ENCODE peak calls at places on chromosomes 11 and 22, in ten cellular contexts. One of them, this sample, is unnamed.

GRCh38 chr11:69085490-69086095 is 36.9 kb downstream of the TPCN2 start:
- DNase-seq in CD8-positive, alpha-beta T cell: no peak
- DNase-seq in Caco-2: no peak
- DNase-seq in BE2C: no peak
- DNase-seq in coronary artery: no peak
- DNase-seq in GM06990: no peak
- DNase-seq in suprapubic skin: no peak
- DNase-seq in A549: no peak
- DNase-seq in brain microvascular endothelial cell: no peak
- DNase-seq in heart left ventricle: no peak
- DNase-seq in this sample: no peak

GRCh38 chr11:74756571-74756970 is 7.9 kb downstream of the RNF169 start:
- DNase-seq in CD8-positive, alpha-beta T cell: no peak
- DNase-seq in Caco-2: no peak
- DNase-seq in BE2C: no peak
- DNase-seq in coronary artery: no peak
- DNase-seq in GM06990: no peak
- DNase-seq in suprapubic skin: no peak
- DNase-seq in A549: no peak
- DNase-seq in brain microvascular endothelial cell: no peak
- DNase-seq in heart left ventricle: no peak
- DNase-seq in this sample: no peak

GRCh38 chr22:42865536-42865935 is 8.5 kb upstream of the ARFGAP3 start:
- DNase-seq in CD8-positive, alpha-beta T cell: no peak
- DNase-seq in Caco-2: no peak
- DNase-seq in BE2C: no peak
- DNase-seq in coronary artery: no peak
- DNase-seq in GM06990: no peak
- DNase-seq in suprapubic skin: no peak
- DNase-seq in A549: no peak
- DNase-seq in brain microvascular endothelial cell: no peak
- DNase-seq in heart left ventricle: no peak
- DNase-seq in this sample: no peak

GRCh38 chr11:65857500-65858353 is at the start of gene CFL1:
- DNase-seq in CD8-positive, alpha-beta T cell: peak
- DNase-seq in Caco-2: peak
- DNase-seq in BE2C: peak
- DNase-seq in coronary artery: peak
- DNase-seq in GM06990: peak
- DNase-seq in suprapubic skin: peak
- DNase-seq in A549: peak
- DNase-seq in brain microvascular endothelial cell: peak
- DNase-seq in heart left ventricle: peak
- DNase-seq in this sample: peak

GRCh38 chr11:83724704-83725114 is 438.5 kb upstream of the CCDC90B start:
- DNase-seq in CD8-positive, alpha-beta T cell: no peak
- DNase-seq in Caco-2: peak
- DNase-seq in BE2C: peak
- DNase-seq in coronary artery: no peak
- DNase-seq in GM06990: no peak
- DNase-seq in suprapubic skin: no peak
- DNase-seq in A549: peak
- DNase-seq in brain microvascular endothelial cell: no peak
- DNase-seq in heart left ventricle: no peak
- DNase-seq in this sample: no peak

GRCh38 chr11:32902089-32902665 is 9.6 kb downstream of the QSER1 start:
- DNase-seq in CD8-positive, alpha-beta T cell: no peak
- DNase-seq in Caco-2: no peak
- DNase-seq in BE2C: no peak
- DNase-seq in coronary artery: no peak
- DNase-seq in GM06990: no peak
- DNase-seq in suprapubic skin: no peak
- DNase-seq in A549: no peak
- DNase-seq in brain microvascular endothelial cell: no peak
- DNase-seq in heart left ventricle: no peak
- DNase-seq in this sample: no peak

GRCh38 chr22:49269371-49269770 is 558.3 kb downstream of the BRD1 start:
- DNase-seq in CD8-positive, alpha-beta T cell: no peak
- DNase-seq in Caco-2: no peak
- DNase-seq in BE2C: no peak
- DNase-seq in coronary artery: no peak
- DNase-seq in GM06990: no peak
- DNase-seq in suprapubic skin: no peak
- DNase-seq in A549: no peak
- DNase-seq in brain microvascular endothelial cell: no peak
- DNase-seq in heart left ventricle: no peak
- DNase-seq in this sample: no peak

GRCh38 chr22:41687901-41688364 is 734 bp downstream of the SNU13 start:
- DNase-seq in CD8-positive, alpha-beta T cell: no peak
- DNase-seq in Caco-2: no peak
- DNase-seq in BE2C: peak
- DNase-seq in coronary artery: no peak
- DNase-seq in GM06990: no peak
- DNase-seq in suprapubic skin: no peak
- DNase-seq in A549: peak
- DNase-seq in brain microvascular endothelial cell: no peak
- DNase-seq in heart left ventricle: no peak
- DNase-seq in this sample: no peak

DNA sequence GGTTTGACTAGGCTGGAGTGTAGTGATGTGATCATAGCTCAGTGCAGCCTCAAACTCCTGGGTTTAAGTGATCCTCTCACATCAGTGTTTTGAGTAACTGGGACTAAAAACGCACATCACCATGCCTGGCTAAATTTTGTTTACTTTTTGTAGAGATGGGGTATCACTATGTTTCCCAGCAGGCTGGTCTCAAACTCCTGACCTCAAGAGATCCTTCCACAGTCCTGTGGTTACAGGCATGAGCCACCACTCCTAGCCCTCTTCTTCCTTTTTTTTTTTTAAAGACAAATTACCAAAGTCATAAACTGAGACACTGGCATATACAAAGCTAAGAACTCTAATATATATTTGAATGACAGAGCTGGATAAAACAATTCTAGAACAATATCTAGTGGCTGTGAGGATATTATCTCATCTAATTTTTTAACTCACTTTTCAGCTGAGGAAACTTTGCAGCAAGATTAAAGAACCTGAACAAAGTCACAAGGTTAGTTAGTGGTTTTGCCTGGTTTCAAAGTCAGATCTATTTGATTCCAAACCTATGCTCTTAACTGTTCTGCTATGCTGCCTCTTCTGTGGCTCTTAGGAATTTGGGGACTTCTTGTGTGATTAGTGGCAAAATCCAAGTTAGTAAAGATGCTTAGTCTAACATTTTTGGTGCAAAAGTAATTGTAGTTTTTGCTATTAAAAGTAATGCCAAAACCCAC is 95.3 kb upstream of the RAG2 start:
- DNase-seq in CD8-positive, alpha-beta T cell: no peak
- DNase-seq in Caco-2: no peak
- DNase-seq in BE2C: no peak
- DNase-seq in coronary artery: no peak
- DNase-seq in GM06990: no peak
- DNase-seq in suprapubic skin: no peak
- DNase-seq in A549: no peak
- DNase-seq in brain microvascular endothelial cell: no peak
- DNase-seq in heart left ventricle: no peak
- DNase-seq in this sample: no peak
- TF ChIP-seq CTCF in CD8-positive, alpha-beta T cell: no peak
- TF ChIP-seq CTCF in Caco-2: no peak
- TF ChIP-seq CTCF in BE2C: no peak
- TF ChIP-seq CTCF in coronary artery: no peak
- TF ChIP-seq CTCF in GM06990: no peak
- TF ChIP-seq CTCF in suprapubic skin: no peak
- TF ChIP-seq CTCF in A549: no peak
- TF ChIP-seq CTCF in brain microvascular endothelial cell: no peak
- TF ChIP-seq CTCF in heart left ventricle: no peak
- TF ChIP-seq CTCF in this sample: no peak

GRCh38 chr22:39556970-39557811 is 13.4 kb upstream of the CACNA1I start:
- DNase-seq in CD8-positive, alpha-beta T cell: peak
- DNase-seq in Caco-2: no peak
- DNase-seq in BE2C: peak
- DNase-seq in coronary artery: no peak
- DNase-seq in GM06990: no peak
- DNase-seq in suprapubic skin: no peak
- DNase-seq in A549: peak
- DNase-seq in brain microvascular endothelial cell: no peak
- DNase-seq in heart left ventricle: no peak
- DNase-seq in this sample: no peak

GRCh38 chr22:39560127-39560526 is 10.4 kb upstream of the CACNA1I start:
- DNase-seq in CD8-positive, alpha-beta T cell: no peak
- DNase-seq in Caco-2: no peak
- DNase-seq in BE2C: no peak
- DNase-seq in coronary artery: no peak
- DNase-seq in GM06990: no peak
- DNase-seq in suprapubic skin: no peak
- DNase-seq in A549: no peak
- DNase-seq in brain microvascular endothelial cell: no peak
- DNase-seq in heart left ventricle: no peak
- DNase-seq in this sample: no peak

GRCh38 chr22:39558254-39558727 is 12.3 kb upstream of the CACNA1I start:
- DNase-seq in CD8-positive, alpha-beta T cell: no peak
- DNase-seq in Caco-2: no peak
- DNase-seq in BE2C: no peak
- DNase-seq in coronary artery: no peak
- DNase-seq in GM06990: no peak
- DNase-seq in suprapubic skin: no peak
- DNase-seq in A549: no peak
- DNase-seq in brain microvascular endothelial cell: no peak
- DNase-seq in heart left ventricle: no peak
- DNase-seq in this sample: no peak

GRCh38 chr22:39558950-39559349 is 11.6 kb upstream of the CACNA1I start:
- DNase-seq in CD8-positive, alpha-beta T cell: no peak
- DNase-seq in Caco-2: no peak
- DNase-seq in BE2C: no peak
- DNase-seq in coronary artery: no peak
- DNase-seq in GM06990: no peak
- DNase-seq in suprapubic skin: no peak
- DNase-seq in A549: no peak
- DNase-seq in brain microvascular endothelial cell: no peak
- DNase-seq in heart left ventricle: no peak
- DNase-seq in this sample: no peak

GRCh38 chr22:39559456-39560105 is 11.0 kb upstream of the CACNA1I start:
- DNase-seq in CD8-positive, alpha-beta T cell: no peak
- DNase-seq in Caco-2: no peak
- DNase-seq in BE2C: peak
- DNase-seq in coronary artery: no peak
- DNase-seq in GM06990: no peak
- DNase-seq in suprapubic skin: no peak
- DNase-seq in A549: no peak
- DNase-seq in brain microvascular endothelial cell: no peak
- DNase-seq in heart left ventricle: no peak
- DNase-seq in this sample: peak
- TF ChIP-seq CTCF in CD8-positive, alpha-beta T cell: no peak
- TF ChIP-seq CTCF in Caco-2: peak
- TF ChIP-seq CTCF in BE2C: peak
- TF ChIP-seq CTCF in coronary artery: no peak
- TF ChIP-seq CTCF in GM06990: peak
- TF ChIP-seq CTCF in suprapubic skin: no peak
- TF ChIP-seq CTCF in A549: peak
- TF ChIP-seq CTCF in brain microvascular endothelial cell: peak
- TF ChIP-seq CTCF in heart left ventricle: peak
- TF ChIP-seq CTCF in this sample: peak

GRCh38 chr11:117950999-117951961 is 22.1 kb upstream of the TMPRSS13 start:
- DNase-seq in CD8-positive, alpha-beta T cell: no peak
- DNase-seq in Caco-2: no peak
- DNase-seq in BE2C: no peak
- DNase-seq in coronary artery: no peak
- DNase-seq in GM06990: no peak
- DNase-seq in suprapubic skin: no peak
- DNase-seq in A549: no peak
- DNase-seq in brain microvascular endothelial cell: no peak
- DNase-seq in heart left ventricle: no peak
- DNase-seq in this sample: peak

GRCh38 chr11:117953029-117953671 is 23.9 kb upstream of the TMPRSS13 start:
- DNase-seq in CD8-positive, alpha-beta T cell: no peak
- DNase-seq in Caco-2: no peak
- DNase-seq in BE2C: no peak
- DNase-seq in coronary artery: no peak
- DNase-seq in GM06990: no peak
- DNase-seq in suprapubic skin: no peak
- DNase-seq in A549: no peak
- DNase-seq in brain microvascular endothelial cell: no peak
- DNase-seq in heart left ventricle: no peak
- DNase-seq in this sample: no peak

GRCh38 chr11:117946842-117947526 is 17.8 kb upstream of the TMPRSS13 start:
- DNase-seq in CD8-positive, alpha-beta T cell: peak
- DNase-seq in Caco-2: peak
- DNase-seq in BE2C: peak
- DNase-seq in coronary artery: peak
- DNase-seq in GM06990: peak
- DNase-seq in suprapubic skin: peak
- DNase-seq in A549: peak
- DNase-seq in brain microvascular endothelial cell: peak
- DNase-seq in heart left ventricle: peak
- DNase-seq in this sample: peak

GRCh38 chr11:117949062-117949461 is 19.9 kb upstream of the TMPRSS13 start:
- DNase-seq in CD8-positive, alpha-beta T cell: no peak
- DNase-seq in Caco-2: no peak
- DNase-seq in BE2C: no peak
- DNase-seq in coronary artery: no peak
- DNase-seq in GM06990: no peak
- DNase-seq in suprapubic skin: no peak
- DNase-seq in A549: no peak
- DNase-seq in brain microvascular endothelial cell: no peak
- DNase-seq in heart left ventricle: no peak
- DNase-seq in this sample: no peak

GRCh38 chr11:117950320-117950719 is 21.1 kb upstream of the TMPRSS13 start:
- DNase-seq in CD8-positive, alpha-beta T cell: peak
- DNase-seq in Caco-2: no peak
- DNase-seq in BE2C: no peak
- DNase-seq in coronary artery: no peak
- DNase-seq in GM06990: no peak
- DNase-seq in suprapubic skin: no peak
- DNase-seq in A549: no peak
- DNase-seq in brain microvascular endothelial cell: no peak
- DNase-seq in heart left ventricle: no peak
- DNase-seq in this sample: peak
- TF ChIP-seq CTCF in CD8-positive, alpha-beta T cell: peak
- TF ChIP-seq CTCF in Caco-2: peak
- TF ChIP-seq CTCF in BE2C: peak
- TF ChIP-seq CTCF in coronary artery: no peak
- TF ChIP-seq CTCF in GM06990: peak
- TF ChIP-seq CTCF in suprapubic skin: no peak
- TF ChIP-seq CTCF in A549: no peak
- TF ChIP-seq CTCF in brain microvascular endothelial cell: peak
- TF ChIP-seq CTCF in heart left ventricle: no peak
- TF ChIP-seq CTCF in this sample: peak

GRCh38 chr11:34072041-34072440 is 20.5 kb downstream of the CAPRIN1 start:
- DNase-seq in CD8-positive, alpha-beta T cell: no peak
- DNase-seq in Caco-2: no peak
- DNase-seq in BE2C: no peak
- DNase-seq in coronary artery: no peak
- DNase-seq in GM06990: no peak
- DNase-seq in suprapubic skin: no peak
- DNase-seq in A549: no peak
- DNase-seq in brain microvascular endothelial cell: no peak
- DNase-seq in heart left ventricle: no peak
- DNase-seq in this sample: no peak

GRCh38 chr11:34074391-34074790 is 22.9 kb downstream of the CAPRIN1 start:
- DNase-seq in CD8-positive, alpha-beta T cell: no peak
- DNase-seq in Caco-2: no peak
- DNase-seq in BE2C: no peak
- DNase-seq in coronary artery: no peak
- DNase-seq in GM06990: no peak
- DNase-seq in suprapubic skin: no peak
- DNase-seq in A549: no peak
- DNase-seq in brain microvascular endothelial cell: no peak
- DNase-seq in heart left ventricle: no peak
- DNase-seq in this sample: no peak

GRCh38 chr11:34068098-34068497 is 16.6 kb downstream of the CAPRIN1 start:
- DNase-seq in CD8-positive, alpha-beta T cell: no peak
- DNase-seq in Caco-2: no peak
- DNase-seq in BE2C: no peak
- DNase-seq in coronary artery: no peak
- DNase-seq in GM06990: no peak
- DNase-seq in suprapubic skin: no peak
- DNase-seq in A549: no peak
- DNase-seq in brain microvascular endothelial cell: peak
- DNase-seq in heart left ventricle: no peak
- DNase-seq in this sample: no peak

GRCh38 chr11:34075178-34075820 is 23.8 kb downstream of the CAPRIN1 start:
- DNase-seq in CD8-positive, alpha-beta T cell: no peak
- DNase-seq in Caco-2: no peak
- DNase-seq in BE2C: no peak
- DNase-seq in coronary artery: no peak
- DNase-seq in GM06990: no peak
- DNase-seq in suprapubic skin: no peak
- DNase-seq in A549: no peak
- DNase-seq in brain microvascular endothelial cell: peak
- DNase-seq in heart left ventricle: no peak
- DNase-seq in this sample: no peak

GRCh38 chr11:34072831-34073230 is 21.3 kb downstream of the CAPRIN1 start:
- DNase-seq in CD8-positive, alpha-beta T cell: no peak
- DNase-seq in Caco-2: no peak
- DNase-seq in BE2C: no peak
- DNase-seq in coronary artery: no peak
- DNase-seq in GM06990: no peak
- DNase-seq in suprapubic skin: no peak
- DNase-seq in A549: no peak
- DNase-seq in brain microvascular endothelial cell: no peak
- DNase-seq in heart left ventricle: no peak
- DNase-seq in this sample: no peak
- TF ChIP-seq CTCF in CD8-positive, alpha-beta T cell: no peak
- TF ChIP-seq CTCF in Caco-2: no peak
- TF ChIP-seq CTCF in BE2C: no peak
- TF ChIP-seq CTCF in coronary artery: no peak
- TF ChIP-seq CTCF in GM06990: no peak
- TF ChIP-seq CTCF in suprapubic skin: no peak
- TF ChIP-seq CTCF in A549: no peak
- TF ChIP-seq CTCF in brain microvascular endothelial cell: no peak
- TF ChIP-seq CTCF in heart left ventricle: no peak
- TF ChIP-seq CTCF in this sample: no peak

This sample was measured in GM10248.